ENCODE peak calls at places on chromosomes 3 and 15, in seven cellular contexts. One of them, this sample, is unnamed. For H3K4me1 and H3K27me3, the result is how much of the 10 kb centered on the place peaks cover.

GRCh38 chr3:37861540-37862051 is at the start of gene CTDSPL:
- DNase-seq in Peyer's patch: no peak
- DNase-seq in HepG2: peak
- DNase-seq in psoas muscle: peak
- DNase-seq in tibial artery: peak
- DNase-seq in adrenal gland: peak
- DNase-seq in ovary: peak
- DNase-seq in this sample: no peak

GRCh38 chr3:96354742-96355141 is 459.7 kb upstream of the EPHA6 start:
- DNase-seq in ovary: no peak
- DNase-seq in HepG2: no peak
- DNase-seq in adrenal gland: no peak
- DNase-seq in Peyer's patch: no peak
- DNase-seq in psoas muscle: no peak
- DNase-seq in tibial artery: no peak
- DNase-seq in this sample: no peak

GRCh38 chr3:107062787-107063186 is 314.5 kb upstream of the CCDC54 start:
- DNase-seq in ovary: no peak
- DNase-seq in tibial artery: no peak
- DNase-seq in psoas muscle: no peak
- DNase-seq in Peyer's patch: no peak
- DNase-seq in HepG2: no peak
- DNase-seq in adrenal gland: no peak
- DNase-seq in this sample: no peak

GRCh38 chr15:89416339-89417183 is 79.8 kb downstream of the RHCG start:
- DNase-seq in Peyer's patch: peak
- DNase-seq in tibial artery: no peak
- DNase-seq in ovary: peak
- DNase-seq in adrenal gland: peak
- DNase-seq in psoas muscle: peak
- DNase-seq in HepG2: peak
- DNase-seq in this sample: peak

GRCh38 chr3:98897701-98898100 is 3.8 kb downstream of the DCBLD2 start:
- DNase-seq in ovary: no peak
- DNase-seq in HepG2: no peak
- DNase-seq in Peyer's patch: no peak
- DNase-seq in psoas muscle: no peak
- DNase-seq in tibial artery: no peak
- DNase-seq in adrenal gland: no peak
- DNase-seq in this sample: no peak

GRCh38 chr15:75213768-75214221 is 12.1 kb downstream of the C15orf39 start:
- DNase-seq in psoas muscle: no peak
- DNase-seq in HepG2: no peak
- DNase-seq in ovary: no peak
- DNase-seq in Peyer's patch: no peak
- DNase-seq in adrenal gland: no peak
- DNase-seq in tibial artery: no peak
- DNase-seq in this sample: no peak

GRCh38 chr15:80450811-80451321 is 46.7 kb downstream of the ARNT2 start:
- DNase-seq in Peyer's patch: no peak
- DNase-seq in psoas muscle: no peak
- DNase-seq in HepG2: no peak
- DNase-seq in tibial artery: no peak
- DNase-seq in adrenal gland: no peak
- DNase-seq in ovary: no peak
- DNase-seq in this sample: no peak

GRCh38 chr3:47443611-47443995 is 32.1 kb downstream of the SCAP start:
- DNase-seq in HepG2: peak
- DNase-seq in tibial artery: no peak
- DNase-seq in adrenal gland: no peak
- DNase-seq in Peyer's patch: peak
- DNase-seq in ovary: no peak
- DNase-seq in psoas muscle: no peak
- DNase-seq in this sample: no peak

GRCh38 chr3:149402481-149402880 is 25.0 kb upstream of the TM4SF1 start:
- DNase-seq in ovary: no peak
- DNase-seq in psoas muscle: no peak
- DNase-seq in adrenal gland: no peak
- DNase-seq in tibial artery: no peak
- DNase-seq in Peyer's patch: no peak
- DNase-seq in HepG2: no peak
- DNase-seq in this sample: no peak

GRCh38 chr15:52795464-52796227 is 5.5 kb upstream of the ONECUT1 start:
- DNase-seq in adrenal gland: no peak
- DNase-seq in ovary: no peak
- DNase-seq in psoas muscle: no peak
- DNase-seq in tibial artery: no peak
- DNase-seq in HepG2: no peak
- DNase-seq in Peyer's patch: no peak
- DNase-seq in this sample: no peak
- H3K4me1 ChIP-seq in adrenal gland: under half
- H3K4me1 ChIP-seq in ovary: under half
- H3K4me1 ChIP-seq in psoas muscle: under half
- H3K4me1 ChIP-seq in tibial artery: under half
- H3K4me1 ChIP-seq in HepG2: under half
- H3K4me1 ChIP-seq in Peyer's patch: under half
- H3K4me1 ChIP-seq in this sample: under half

DNA sequence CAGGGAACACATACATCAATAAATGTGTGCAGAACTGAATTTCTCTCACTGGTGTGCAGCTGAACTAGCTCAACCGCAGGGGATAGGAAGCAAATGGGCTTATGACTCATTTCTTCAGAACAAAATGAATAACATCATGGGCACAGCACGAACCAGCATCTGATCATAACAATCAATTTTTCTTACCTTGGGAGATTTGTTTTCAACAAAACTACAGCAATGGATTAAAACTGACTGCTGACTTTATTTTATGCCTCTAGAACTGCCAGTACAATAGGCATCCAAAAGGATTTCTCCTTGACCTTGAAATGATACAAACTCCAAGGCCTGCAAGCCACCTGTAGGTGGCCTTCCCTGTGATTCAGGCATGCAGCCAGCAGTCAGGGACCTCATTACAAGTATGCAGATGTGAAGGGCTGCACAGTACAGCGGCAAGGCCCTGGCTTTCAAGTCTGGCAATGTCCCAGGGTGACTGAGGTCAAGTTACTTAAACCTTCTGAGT is 26.1 kb downstream of the TAMM41 start:
- DNase-seq in tibial artery: no peak
- DNase-seq in HepG2: no peak
- DNase-seq in Peyer's patch: no peak
- DNase-seq in ovary: peak
- DNase-seq in adrenal gland: peak
- DNase-seq in psoas muscle: no peak
- DNase-seq in this sample: no peak
- TF ChIP-seq CTCF in tibial artery: no peak
- TF ChIP-seq CTCF in HepG2: no peak
- TF ChIP-seq CTCF in Peyer's patch: no peak
- TF ChIP-seq CTCF in ovary: no peak
- TF ChIP-seq CTCF in adrenal gland: no peak
- TF ChIP-seq CTCF in psoas muscle: no peak
- TF ChIP-seq CTCF in this sample: no peak

DNA sequence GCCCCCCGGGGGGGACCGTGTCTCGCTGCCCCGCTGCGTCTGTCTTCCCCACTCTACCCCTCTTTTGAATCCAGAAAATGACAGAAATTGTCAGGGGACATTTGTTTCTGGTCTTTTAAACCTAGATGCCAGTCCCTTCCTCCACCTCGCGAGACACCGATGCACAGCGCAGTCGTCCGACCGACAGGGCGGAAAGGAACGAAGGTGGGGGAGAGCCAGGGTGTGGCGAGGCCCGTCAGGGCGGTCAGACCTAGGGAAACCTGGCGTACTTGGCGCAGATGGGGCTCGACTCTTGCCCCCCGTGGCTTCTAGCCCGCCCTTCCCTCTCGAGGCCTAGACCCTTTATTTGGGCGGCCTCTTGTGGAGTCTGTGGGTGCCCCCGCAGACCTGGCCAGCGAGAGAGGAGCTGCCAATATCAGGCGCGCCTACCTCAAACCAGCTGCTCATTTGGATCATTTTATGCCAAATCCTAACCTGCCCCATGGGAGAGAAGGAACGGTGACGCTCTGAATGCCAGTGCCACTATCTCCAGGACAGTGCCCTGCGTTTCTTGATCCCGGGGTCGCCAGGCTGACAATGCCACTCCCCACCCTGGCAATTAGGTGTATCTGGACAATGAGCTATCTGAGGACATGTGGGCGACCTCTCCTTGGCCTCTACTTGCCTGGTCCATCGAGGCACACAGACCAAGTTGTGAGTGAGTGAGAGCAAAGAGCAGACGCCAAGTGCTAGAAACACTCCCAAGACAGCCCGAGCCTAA is 500 bp upstream of the RAB6B start:
- DNase-seq in psoas muscle: no peak
- DNase-seq in tibial artery: no peak
- DNase-seq in adrenal gland: no peak
- DNase-seq in ovary: no peak
- DNase-seq in HepG2: no peak
- DNase-seq in Peyer's patch: no peak
- DNase-seq in this sample: no peak
- H3K27me3 ChIP-seq in psoas muscle: under half
- H3K27me3 ChIP-seq in tibial artery: under half
- H3K27me3 ChIP-seq in adrenal gland: under half
- H3K27me3 ChIP-seq in ovary: under half
- H3K27me3 ChIP-seq in HepG2: half or more
- H3K27me3 ChIP-seq in Peyer's patch: under half
- H3K27me3 ChIP-seq in this sample: under half

GRCh38 chr3:129106866-129107565 is 14.6 kb downstream of the RAB43 start:
- DNase-seq in tibial artery: no peak
- DNase-seq in Peyer's patch: no peak
- DNase-seq in psoas muscle: no peak
- DNase-seq in HepG2: no peak
- DNase-seq in adrenal gland: no peak
- DNase-seq in ovary: no peak
- DNase-seq in this sample: no peak
- H3K4me1 ChIP-seq in tibial artery: under half
- H3K4me1 ChIP-seq in Peyer's patch: under half
- H3K4me1 ChIP-seq in psoas muscle: under half
- H3K4me1 ChIP-seq in HepG2: under half
- H3K4me1 ChIP-seq in adrenal gland: under half
- H3K4me1 ChIP-seq in ovary: under half
- H3K4me1 ChIP-seq in this sample: half or more

GRCh38 chr15:73937313-73937695 is 11.0 kb downstream of the LOXL1 start:
- DNase-seq in psoas muscle: peak
- DNase-seq in adrenal gland: no peak
- DNase-seq in ovary: no peak
- DNase-seq in HepG2: no peak
- DNase-seq in Peyer's patch: no peak
- DNase-seq in tibial artery: peak
- DNase-seq in this sample: no peak

GRCh38 chr15:73936588-73937312 is 10.5 kb downstream of the LOXL1 start:
- DNase-seq in psoas muscle: peak
- DNase-seq in adrenal gland: no peak
- DNase-seq in tibial artery: no peak
- DNase-seq in Peyer's patch: no peak
- DNase-seq in HepG2: no peak
- DNase-seq in ovary: peak
- DNase-seq in this sample: no peak

GRCh38 chr15:73935547-73935946 is 9.3 kb downstream of the LOXL1 start:
- DNase-seq in adrenal gland: no peak
- DNase-seq in HepG2: no peak
- DNase-seq in tibial artery: peak
- DNase-seq in Peyer's patch: no peak
- DNase-seq in ovary: peak
- DNase-seq in psoas muscle: peak
- DNase-seq in this sample: no peak

GRCh38 chr15:73937726-73938125 is 11.5 kb downstream of the LOXL1 start:
- DNase-seq in psoas muscle: no peak
- DNase-seq in HepG2: no peak
- DNase-seq in tibial artery: peak
- DNase-seq in Peyer's patch: no peak
- DNase-seq in ovary: no peak
- DNase-seq in adrenal gland: no peak
- DNase-seq in this sample: no peak

GRCh38 chr15:73936181-73936580 is 9.9 kb downstream of the LOXL1 start:
- DNase-seq in tibial artery: peak
- DNase-seq in HepG2: no peak
- DNase-seq in ovary: peak
- DNase-seq in adrenal gland: no peak
- DNase-seq in psoas muscle: peak
- DNase-seq in Peyer's patch: no peak
- DNase-seq in this sample: no peak
- TF ChIP-seq CTCF in tibial artery: peak
- TF ChIP-seq CTCF in HepG2: no peak
- TF ChIP-seq CTCF in ovary: peak
- TF ChIP-seq CTCF in adrenal gland: no peak
- TF ChIP-seq CTCF in psoas muscle: no peak
- TF ChIP-seq CTCF in Peyer's patch: no peak
- TF ChIP-seq CTCF in this sample: no peak